ENCODE peak calls at places on chromosomes 13 and 19, in five cellular contexts. One of them, this sample, is unnamed.

GRCh38 chr13:110912651-110913051 is 2.2 kb downstream of the ANKRD10 start:
- DNase-seq in neural progenitor cell: peak; percentile 43
- DNase-seq in PC-9: no peak
- DNase-seq in fibroblast of lung: peak; percentile 86
- DNase-seq in astrocyte: peak; percentile 82
- DNase-seq in this sample: peak; percentile 35

GRCh38 chr19:36771275-36772231 is 1.1 kb downstream of the ZNF850 start:
- DNase-seq in neural progenitor cell: peak; percentile 71
- DNase-seq in PC-9: peak; percentile 76
- DNase-seq in fibroblast of lung: peak; percentile 94
- DNase-seq in astrocyte: peak; percentile 92
- DNase-seq in this sample: peak; percentile 11

GRCh38 chr19:17103177-17103576 is 27.6 kb downstream of the MYO9B start:
- DNase-seq in neural progenitor cell: peak; percentile 26
- DNase-seq in PC-9: peak; percentile 11
- DNase-seq in fibroblast of lung: no peak
- DNase-seq in astrocyte: no peak
- DNase-seq in this sample: peak; percentile 58

GRCh38 chr19:2300533-2300932 is 7.4 kb downstream of the LINGO3 start:
- DNase-seq in neural progenitor cell: no peak
- DNase-seq in PC-9: no peak
- DNase-seq in fibroblast of lung: no peak
- DNase-seq in astrocyte: no peak
- DNase-seq in this sample: no peak

GRCh38 chr13:99045396-99045795 is 67.5 kb upstream of the DOCK9 start:
- DNase-seq in neural progenitor cell: no peak
- DNase-seq in PC-9: no peak
- DNase-seq in fibroblast of lung: peak; percentile 67
- DNase-seq in astrocyte: peak; percentile 61
- DNase-seq in this sample: no peak

GRCh38 chr19:42657551-42657950 is 62.8 kb upstream of the CEACAM8 start:
- DNase-seq in neural progenitor cell: no peak
- DNase-seq in PC-9: no peak
- DNase-seq in fibroblast of lung: peak; percentile 28
- DNase-seq in astrocyte: peak; percentile 8
- DNase-seq in this sample: no peak

GRCh38 chr13:32889986-32890565 is 126.1 kb upstream of the KL start:
- DNase-seq in neural progenitor cell: no peak
- DNase-seq in PC-9: no peak
- DNase-seq in fibroblast of lung: peak; percentile 74
- DNase-seq in astrocyte: peak; percentile 69
- DNase-seq in this sample: peak; percentile 38

GRCh38 chr19:5966215-5966614 is 11.7 kb downstream of the RANBP3 start:
- DNase-seq in neural progenitor cell: no peak
- DNase-seq in PC-9: no peak
- DNase-seq in fibroblast of lung: peak; percentile 75
- DNase-seq in astrocyte: peak; percentile 71
- DNase-seq in this sample: no peak

GRCh38 chr13:98232456-98232855 is 55.4 kb upstream of the RNF113B start:
- DNase-seq in neural progenitor cell: no peak
- DNase-seq in PC-9: no peak
- DNase-seq in fibroblast of lung: peak; percentile 51
- DNase-seq in astrocyte: peak; percentile 45
- DNase-seq in this sample: peak; percentile 70

GRCh38 chr13:39656325-39656677 is 839 bp downstream of the COG6 start:
- DNase-seq in neural progenitor cell: peak; percentile 4
- DNase-seq in PC-9: no peak
- DNase-seq in fibroblast of lung: no peak
- DNase-seq in astrocyte: peak; percentile 6
- DNase-seq in this sample: no peak

GRCh38 chr19:10760268-10760944 is 42.5 kb downstream of the DNM2 start:
- DNase-seq in neural progenitor cell: no peak
- DNase-seq in PC-9: peak; percentile 59
- DNase-seq in fibroblast of lung: peak; percentile 56
- DNase-seq in astrocyte: peak; percentile 47
- DNase-seq in this sample: peak; percentile 91

GRCh38 chr13:41465215-41465907 is 8.0 kb downstream of the RGCC start:
- DNase-seq in neural progenitor cell: no peak
- DNase-seq in PC-9: no peak
- DNase-seq in fibroblast of lung: peak; percentile 88
- DNase-seq in astrocyte: peak; percentile 82
- DNase-seq in this sample: peak; percentile 47

GRCh38 chr13:69040898-69041297 is 1066.7 kb upstream of the ATXN8OS start:
- DNase-seq in neural progenitor cell: no peak
- DNase-seq in PC-9: no peak
- DNase-seq in fibroblast of lung: no peak
- DNase-seq in astrocyte: no peak
- DNase-seq in this sample: no peak

GRCh38 chr19:3556978-3557460 is 367 bp downstream of the MFSD12 start:
- DNase-seq in neural progenitor cell: peak; percentile 67
- DNase-seq in PC-9: peak; percentile 57
- DNase-seq in fibroblast of lung: peak; percentile 42
- DNase-seq in astrocyte: peak; percentile 20
- DNase-seq in this sample: peak; percentile 45

GRCh38 chr13:97252735-97253134 is 30.6 kb downstream of the MBNL2 start:
- DNase-seq in neural progenitor cell: no peak
- DNase-seq in PC-9: no peak
- DNase-seq in fibroblast of lung: no peak
- DNase-seq in astrocyte: no peak
- DNase-seq in this sample: no peak

GRCh38 chr13:50085063-50085462 is 69.8 kb downstream of the KCNRG start:
- DNase-seq in neural progenitor cell: peak; percentile 59
- DNase-seq in PC-9: no peak
- DNase-seq in fibroblast of lung: no peak
- DNase-seq in astrocyte: no peak
- DNase-seq in this sample: peak; percentile 66

GRCh38 chr13:96707146-96707545 is 287.1 kb downstream of the OXGR1 start:
- DNase-seq in neural progenitor cell: no peak
- DNase-seq in PC-9: no peak
- DNase-seq in fibroblast of lung: no peak
- DNase-seq in astrocyte: no peak
- DNase-seq in this sample: no peak

GRCh38 chr19:19532806-19533701 is 4.3 kb downstream of the YJEFN3 start:
- DNase-seq in neural progenitor cell: no peak
- DNase-seq in PC-9: no peak
- DNase-seq in fibroblast of lung: no peak
- DNase-seq in astrocyte: no peak
- DNase-seq in this sample: no peak

GRCh38 chr13:73989244-73989843 is 144.9 kb downstream of the KLF12 start:
- DNase-seq in neural progenitor cell: no peak
- DNase-seq in PC-9: no peak
- DNase-seq in fibroblast of lung: no peak
- DNase-seq in astrocyte: no peak
- DNase-seq in this sample: no peak

GRCh38 chr19:7983995-7984837 is 21.2 kb downstream of the ELAVL1 start:
- DNase-seq in neural progenitor cell: no peak
- DNase-seq in PC-9: no peak
- DNase-seq in fibroblast of lung: no peak
- DNase-seq in astrocyte: no peak
- DNase-seq in this sample: peak; percentile 64

GRCh38 chr19:42553292-42554045 is 25.2 kb upstream of the CEACAM1 start:
- DNase-seq in neural progenitor cell: no peak
- DNase-seq in PC-9: no peak
- DNase-seq in fibroblast of lung: peak; percentile 79
- DNase-seq in astrocyte: peak; percentile 74
- DNase-seq in this sample: peak; percentile 38

GRCh38 chr13:70188567-70188966 is 80.3 kb upstream of the KLHL1 start:
- DNase-seq in neural progenitor cell: no peak
- DNase-seq in PC-9: no peak
- DNase-seq in fibroblast of lung: no peak
- DNase-seq in astrocyte: no peak
- DNase-seq in this sample: no peak

GRCh38 chr13:22432690-22433089 is 748.1 kb upstream of the SGCG start:
- DNase-seq in neural progenitor cell: no peak
- DNase-seq in PC-9: no peak
- DNase-seq in fibroblast of lung: no peak
- DNase-seq in astrocyte: no peak
- DNase-seq in this sample: no peak

GRCh38 chr19:10353793-10354391 is 14.5 kb upstream of the ICAM3 start:
- DNase-seq in neural progenitor cell: peak; percentile 95
- DNase-seq in PC-9: no peak
- DNase-seq in fibroblast of lung: peak; percentile 19
- DNase-seq in astrocyte: no peak
- DNase-seq in this sample: peak; percentile 30

GRCh38 chr19:1027020-1027952 is 878 bp downstream of the CNN2 start:
- DNase-seq in neural progenitor cell: peak; percentile 81
- DNase-seq in PC-9: peak; percentile 34
- DNase-seq in fibroblast of lung: no peak
- DNase-seq in astrocyte: no peak
- DNase-seq in this sample: no peak

GRCh38 chr13:73262862-73263627 is 204.2 kb downstream of the KLF5 start:
- DNase-seq in neural progenitor cell: no peak
- DNase-seq in PC-9: no peak
- DNase-seq in fibroblast of lung: no peak
- DNase-seq in astrocyte: no peak
- DNase-seq in this sample: peak; percentile 33

GRCh38 chr13:98406475-98406874 is 170.4 kb downstream of the STK24 start:
- DNase-seq in neural progenitor cell: no peak
- DNase-seq in PC-9: no peak
- DNase-seq in fibroblast of lung: no peak
- DNase-seq in astrocyte: no peak
- DNase-seq in this sample: no peak

GRCh38 chr19:50214699-50215543 is 11.5 kb downstream of the MYH14 start:
- DNase-seq in neural progenitor cell: peak; percentile 61
- DNase-seq in PC-9: peak; percentile 99
- DNase-seq in fibroblast of lung: no peak
- DNase-seq in astrocyte: no peak
- DNase-seq in this sample: peak; percentile 97

GRCh38 chr19:45815501-45816216 is 551 bp upstream of the RSPH6A start:
- DNase-seq in neural progenitor cell: peak; percentile 85
- DNase-seq in PC-9: no peak
- DNase-seq in fibroblast of lung: peak; percentile 10
- DNase-seq in astrocyte: no peak
- DNase-seq in this sample: no peak

GRCh38 chr19:45819769-45820168 is 4.7 kb upstream of the RSPH6A start:
- DNase-seq in neural progenitor cell: no peak
- DNase-seq in PC-9: no peak
- DNase-seq in fibroblast of lung: no peak
- DNase-seq in astrocyte: no peak
- DNase-seq in this sample: no peak

GRCh38 chr19:45816236-45817009 is 1.3 kb upstream of the RSPH6A start:
- DNase-seq in neural progenitor cell: peak; percentile 14
- DNase-seq in PC-9: no peak
- DNase-seq in fibroblast of lung: no peak
- DNase-seq in astrocyte: no peak
- DNase-seq in this sample: no peak

GRCh38 chr19:45817010-45817724 is 2.1 kb upstream of the RSPH6A start:
- DNase-seq in neural progenitor cell: peak; percentile 97
- DNase-seq in PC-9: peak; percentile 95
- DNase-seq in fibroblast of lung: peak; percentile 83
- DNase-seq in astrocyte: peak; percentile 71
- DNase-seq in this sample: peak; percentile 91

DNA sequence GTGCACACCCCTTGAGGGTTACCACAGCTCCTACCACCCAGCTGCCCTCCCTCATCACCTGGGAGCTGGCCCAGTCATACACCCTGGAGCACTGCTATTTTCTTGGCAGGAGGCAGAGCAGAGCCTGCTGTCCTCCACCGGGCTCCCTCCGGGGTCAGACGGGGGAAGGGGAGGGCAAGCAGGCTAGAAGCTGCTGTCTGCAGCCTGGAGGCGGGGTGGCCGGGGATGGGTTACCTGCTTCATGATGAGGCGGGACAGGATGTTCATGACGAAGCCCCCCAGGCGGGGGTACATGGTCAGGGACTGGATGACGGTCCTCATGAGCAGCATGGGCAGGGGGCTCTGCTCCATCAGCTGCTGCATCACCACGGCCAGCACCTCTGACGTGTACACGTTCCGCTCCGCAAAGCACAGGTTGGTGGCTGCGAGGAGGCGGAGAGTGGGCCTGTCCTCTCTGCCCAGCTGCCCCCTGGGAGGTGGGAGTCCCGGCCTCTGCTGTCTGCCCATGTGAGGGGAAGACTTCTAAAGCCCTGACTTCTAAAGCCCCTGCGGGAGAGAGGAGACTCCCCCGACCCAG is 2.7 kb upstream of the RSPH6A start:
- DNase-seq in neural progenitor cell: peak; percentile 32
- DNase-seq in PC-9: no peak
- DNase-seq in fibroblast of lung: no peak
- DNase-seq in astrocyte: no peak
- DNase-seq in this sample: peak; percentile 28
- H3K4me2 ChIP-seq in neural progenitor cell: peak overlapping the region; percentile 3
- H3K4me2 ChIP-seq in PC-9: no peak overlapping the region
- H3K4me2 ChIP-seq in fibroblast of lung: no peak overlapping the region
- H3K4me2 ChIP-seq in astrocyte: no peak overlapping the region
- H3K4me2 ChIP-seq in this sample: no peak overlapping the region

GRCh38 chr13:112071011-112071901 is 4.3 kb downstream of the SOX1 start:
- DNase-seq in neural progenitor cell: peak; percentile 37
- DNase-seq in PC-9: no peak
- DNase-seq in fibroblast of lung: no peak
- DNase-seq in astrocyte: no peak
- DNase-seq in this sample: no peak
- TF ChIP-seq EZH2 in neural progenitor cell: peak; percentile 76
- TF ChIP-seq EZH2 in PC-9: no peak
- TF ChIP-seq EZH2 in fibroblast of lung: no peak
- TF ChIP-seq EZH2 in astrocyte: no peak
- TF ChIP-seq EZH2 in this sample: no peak

GRCh38 chr13:48151343-48151742 is 56.4 kb upstream of the MED4 start:
- DNase-seq in neural progenitor cell: no peak
- DNase-seq in PC-9: no peak
- DNase-seq in fibroblast of lung: no peak
- DNase-seq in astrocyte: no peak
- DNase-seq in this sample: no peak
- H3K79me2 ChIP-seq in neural progenitor cell: no peaks in the 10 kb centered on the region
- H3K79me2 ChIP-seq in PC-9: no peaks in the 10 kb centered on the region
- H3K79me2 ChIP-seq in fibroblast of lung: no peaks in the 10 kb centered on the region
- H3K79me2 ChIP-seq in astrocyte: no peaks in the 10 kb centered on the region
- H3K79me2 ChIP-seq in this sample: no peaks in the 10 kb centered on the region

GRCh38 chr13:71625694-71626093 is 241.3 kb downstream of the DACH1 start:
- DNase-seq in neural progenitor cell: no peak
- DNase-seq in PC-9: no peak
- DNase-seq in fibroblast of lung: peak; percentile 69
- DNase-seq in astrocyte: peak; percentile 62
- DNase-seq in this sample: peak; percentile 23

GRCh38 chr13:71626396-71626795 is 240.6 kb downstream of the DACH1 start:
- DNase-seq in neural progenitor cell: no peak
- DNase-seq in PC-9: no peak
- DNase-seq in fibroblast of lung: no peak
- DNase-seq in astrocyte: no peak
- DNase-seq in this sample: no peak

GRCh38 chr13:71624641-71625040 is 242.4 kb downstream of the DACH1 start:
- DNase-seq in neural progenitor cell: peak; percentile 35
- DNase-seq in PC-9: no peak
- DNase-seq in fibroblast of lung: peak; percentile 29
- DNase-seq in astrocyte: peak; percentile 24
- DNase-seq in this sample: no peak

GRCh38 chr13:71621152-71622124 is 245.6 kb downstream of the DACH1 start:
- DNase-seq in neural progenitor cell: no peak
- DNase-seq in PC-9: no peak
- DNase-seq in fibroblast of lung: no peak
- DNase-seq in astrocyte: no peak
- DNase-seq in this sample: no peak

DNA sequence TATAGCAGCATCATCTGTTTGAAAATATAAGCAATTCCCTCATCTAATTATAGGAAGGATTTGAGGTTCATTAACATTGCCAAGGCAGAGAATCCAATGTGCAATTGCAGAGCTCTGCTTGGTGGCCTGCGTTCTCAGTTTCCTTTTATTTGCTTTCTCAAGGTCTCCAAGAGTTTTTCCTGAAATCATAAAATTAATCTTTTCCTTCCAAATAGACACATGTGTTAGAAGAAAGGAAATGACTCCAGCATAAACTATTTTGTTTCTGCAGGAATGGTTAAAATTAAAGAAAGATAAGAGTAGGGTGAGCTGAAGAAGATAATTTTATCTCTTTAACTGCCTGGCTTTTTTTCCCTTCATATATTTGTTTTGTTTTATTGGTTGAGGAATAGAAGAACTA is 241.8 kb downstream of the DACH1 start:
- DNase-seq in neural progenitor cell: no peak
- DNase-seq in PC-9: no peak
- DNase-seq in fibroblast of lung: peak; percentile 35
- DNase-seq in astrocyte: peak; percentile 20
- DNase-seq in this sample: no peak
- H3K4me2 ChIP-seq in neural progenitor cell: peak overlapping the region; percentile 35
- H3K4me2 ChIP-seq in PC-9: no peak overlapping the region
- H3K4me2 ChIP-seq in fibroblast of lung: no peak overlapping the region
- H3K4me2 ChIP-seq in astrocyte: peak overlapping the region; percentile 30
- H3K4me2 ChIP-seq in this sample: no peak overlapping the region